ENCODE peak calls at places on chromosomes 13 and 19, in nine cellular contexts. One of them, this sample, is unnamed.

GRCh38 chr13:35514801-35515502 is 38.5 kb upstream of the MAB21L1 start:
- DNase-seq in stimulated activated CD8-positive, alpha-beta memory T cell treated with anti-CD3 and anti-CD28 coated beads, Interleukin-7, amount 100 ng/mL, for 4 hours: no peak
- DNase-seq in effector CD4-positive, alpha-beta T cell: no peak
- DNase-seq in lung: no peak
- DNase-seq in NCI-H446 treated with DMSO at 0.1 percent for 48 hours: peak
- DNase-seq in C1 segment of cervical spinal cord: no peak
- DNase-seq in uterus: no peak
- DNase-seq in NCI-H1105: peak
- DNase-seq in RWPE1: no peak
- DNase-seq in this sample: no peak

GRCh38 chr19:10752913-10753285 is 35.0 kb downstream of the DNM2 start:
- DNase-seq in NCI-H1105: no peak
- DNase-seq in C1 segment of cervical spinal cord: no peak
- DNase-seq in uterus: no peak
- DNase-seq in effector CD4-positive, alpha-beta T cell: no peak
- DNase-seq in stimulated activated CD8-positive, alpha-beta memory T cell treated with anti-CD3 and anti-CD28 coated beads, Interleukin-7, amount 100 ng/mL, for 4 hours: no peak
- DNase-seq in NCI-H446 treated with DMSO at 0.1 percent for 48 hours: no peak
- DNase-seq in lung: no peak
- DNase-seq in RWPE1: no peak
- DNase-seq in this sample: no peak

GRCh38 chr13:100987993-100988392 is 313.4 kb upstream of the TMTC4 start:
- DNase-seq in uterus: no peak
- DNase-seq in lung: no peak
- DNase-seq in RWPE1: no peak
- DNase-seq in NCI-H1105: no peak
- DNase-seq in effector CD4-positive, alpha-beta T cell: no peak
- DNase-seq in C1 segment of cervical spinal cord: peak
- DNase-seq in stimulated activated CD8-positive, alpha-beta memory T cell treated with anti-CD3 and anti-CD28 coated beads, Interleukin-7, amount 100 ng/mL, for 4 hours: no peak
- DNase-seq in NCI-H446 treated with DMSO at 0.1 percent for 48 hours: no peak
- DNase-seq in this sample: no peak

GRCh38 chr19:6423499-6424189 is 967 bp downstream of the KHSRP start:
- DNase-seq in NCI-H1105: no peak
- DNase-seq in RWPE1: peak
- DNase-seq in C1 segment of cervical spinal cord: no peak
- DNase-seq in NCI-H446 treated with DMSO at 0.1 percent for 48 hours: no peak
- DNase-seq in effector CD4-positive, alpha-beta T cell: no peak
- DNase-seq in uterus: peak
- DNase-seq in stimulated activated CD8-positive, alpha-beta memory T cell treated with anti-CD3 and anti-CD28 coated beads, Interleukin-7, amount 100 ng/mL, for 4 hours: no peak
- DNase-seq in lung: no peak
- DNase-seq in this sample: no peak

GRCh38 chr19:42412223-42412622 is 15.0 kb downstream of the LIPE start:
- DNase-seq in C1 segment of cervical spinal cord: peak
- DNase-seq in lung: no peak
- DNase-seq in RWPE1: no peak
- DNase-seq in NCI-H1105: no peak
- DNase-seq in uterus: no peak
- DNase-seq in NCI-H446 treated with DMSO at 0.1 percent for 48 hours: no peak
- DNase-seq in effector CD4-positive, alpha-beta T cell: no peak
- DNase-seq in stimulated activated CD8-positive, alpha-beta memory T cell treated with anti-CD3 and anti-CD28 coated beads, Interleukin-7, amount 100 ng/mL, for 4 hours: no peak
- DNase-seq in this sample: no peak

GRCh38 chr19:41367848-41368301 is 3.9 kb upstream of the B9D2 start:
- DNase-seq in C1 segment of cervical spinal cord: no peak
- DNase-seq in NCI-H1105: no peak
- DNase-seq in effector CD4-positive, alpha-beta T cell: no peak
- DNase-seq in NCI-H446 treated with DMSO at 0.1 percent for 48 hours: no peak
- DNase-seq in uterus: no peak
- DNase-seq in stimulated activated CD8-positive, alpha-beta memory T cell treated with anti-CD3 and anti-CD28 coated beads, Interleukin-7, amount 100 ng/mL, for 4 hours: no peak
- DNase-seq in lung: no peak
- DNase-seq in RWPE1: peak
- DNase-seq in this sample: no peak

GRCh38 chr19:35136231-35136630 is 1.4 kb upstream of the LGI4 start:
- DNase-seq in NCI-H446 treated with DMSO at 0.1 percent for 48 hours: no peak
- DNase-seq in lung: no peak
- DNase-seq in NCI-H1105: no peak
- DNase-seq in RWPE1: no peak
- DNase-seq in C1 segment of cervical spinal cord: no peak
- DNase-seq in uterus: no peak
- DNase-seq in stimulated activated CD8-positive, alpha-beta memory T cell treated with anti-CD3 and anti-CD28 coated beads, Interleukin-7, amount 100 ng/mL, for 4 hours: no peak
- DNase-seq in effector CD4-positive, alpha-beta T cell: no peak
- DNase-seq in this sample: no peak

GRCh38 chr19:4388171-4389063 is 11.9 kb downstream of the SH3GL1 start:
- DNase-seq in RWPE1: no peak
- DNase-seq in effector CD4-positive, alpha-beta T cell: no peak
- DNase-seq in stimulated activated CD8-positive, alpha-beta memory T cell treated with anti-CD3 and anti-CD28 coated beads, Interleukin-7, amount 100 ng/mL, for 4 hours: no peak
- DNase-seq in lung: no peak
- DNase-seq in NCI-H1105: no peak
- DNase-seq in uterus: no peak
- DNase-seq in C1 segment of cervical spinal cord: peak
- DNase-seq in NCI-H446 treated with DMSO at 0.1 percent for 48 hours: no peak
- DNase-seq in this sample: no peak

GRCh38 chr13:46866150-46866549 is 30.7 kb downstream of the HTR2A start:
- DNase-seq in C1 segment of cervical spinal cord: no peak
- DNase-seq in NCI-H446 treated with DMSO at 0.1 percent for 48 hours: no peak
- DNase-seq in NCI-H1105: no peak
- DNase-seq in stimulated activated CD8-positive, alpha-beta memory T cell treated with anti-CD3 and anti-CD28 coated beads, Interleukin-7, amount 100 ng/mL, for 4 hours: no peak
- DNase-seq in RWPE1: peak
- DNase-seq in lung: peak
- DNase-seq in effector CD4-positive, alpha-beta T cell: no peak
- DNase-seq in uterus: no peak
- DNase-seq in this sample: no peak

GRCh38 chr13:65638572-65639168 is 1591.5 kb downstream of the PCDH9 start:
- DNase-seq in uterus: no peak
- DNase-seq in NCI-H446 treated with DMSO at 0.1 percent for 48 hours: no peak
- DNase-seq in lung: no peak
- DNase-seq in NCI-H1105: peak
- DNase-seq in effector CD4-positive, alpha-beta T cell: no peak
- DNase-seq in RWPE1: peak
- DNase-seq in stimulated activated CD8-positive, alpha-beta memory T cell treated with anti-CD3 and anti-CD28 coated beads, Interleukin-7, amount 100 ng/mL, for 4 hours: no peak
- DNase-seq in C1 segment of cervical spinal cord: no peak
- DNase-seq in this sample: no peak

GRCh38 chr13:110916671-110917142 is 1.8 kb upstream of the ANKRD10 start:
- DNase-seq in RWPE1: no peak
- DNase-seq in NCI-H1105: no peak
- DNase-seq in stimulated activated CD8-positive, alpha-beta memory T cell treated with anti-CD3 and anti-CD28 coated beads, Interleukin-7, amount 100 ng/mL, for 4 hours: no peak
- DNase-seq in NCI-H446 treated with DMSO at 0.1 percent for 48 hours: no peak
- DNase-seq in effector CD4-positive, alpha-beta T cell: no peak
- DNase-seq in lung: no peak
- DNase-seq in uterus: no peak
- DNase-seq in C1 segment of cervical spinal cord: no peak
- DNase-seq in this sample: no peak

GRCh38 chr19:38726761-38727301 is 17.4 kb downstream of the CAPN12 start:
- DNase-seq in uterus: peak
- DNase-seq in stimulated activated CD8-positive, alpha-beta memory T cell treated with anti-CD3 and anti-CD28 coated beads, Interleukin-7, amount 100 ng/mL, for 4 hours: no peak
- DNase-seq in lung: no peak
- DNase-seq in RWPE1: no peak
- DNase-seq in NCI-H1105: no peak
- DNase-seq in effector CD4-positive, alpha-beta T cell: no peak
- DNase-seq in C1 segment of cervical spinal cord: no peak
- DNase-seq in NCI-H446 treated with DMSO at 0.1 percent for 48 hours: no peak
- DNase-seq in this sample: no peak

GRCh38 chr13:111174377-111174776 is 59.3 kb downstream of the ARHGEF7 start:
- DNase-seq in C1 segment of cervical spinal cord: no peak
- DNase-seq in uterus: no peak
- DNase-seq in NCI-H446 treated with DMSO at 0.1 percent for 48 hours: no peak
- DNase-seq in effector CD4-positive, alpha-beta T cell: no peak
- DNase-seq in stimulated activated CD8-positive, alpha-beta memory T cell treated with anti-CD3 and anti-CD28 coated beads, Interleukin-7, amount 100 ng/mL, for 4 hours: no peak
- DNase-seq in RWPE1: no peak
- DNase-seq in NCI-H1105: no peak
- DNase-seq in lung: no peak
- DNase-seq in this sample: no peak

GRCh38 chr13:40539954-40540706 is 126.3 kb downstream of the FOXO1 start:
- DNase-seq in stimulated activated CD8-positive, alpha-beta memory T cell treated with anti-CD3 and anti-CD28 coated beads, Interleukin-7, amount 100 ng/mL, for 4 hours: no peak
- DNase-seq in uterus: no peak
- DNase-seq in lung: no peak
- DNase-seq in effector CD4-positive, alpha-beta T cell: no peak
- DNase-seq in RWPE1: peak
- DNase-seq in NCI-H446 treated with DMSO at 0.1 percent for 48 hours: peak
- DNase-seq in NCI-H1105: no peak
- DNase-seq in C1 segment of cervical spinal cord: no peak
- DNase-seq in this sample: no peak